ENCODE peak calls at places on chromosomes 16 and 17, in eight cellular contexts. Z, P, I, S, G, M, U and W are unnamed samples.
A peak's percentile ranks its signal among the peaks of the same experiment; 100 is the strongest.

GRCh38 chr17:66900126-66901010 is 64.1 kb upstream of the CACNG4 start:
- DNase-seq in Z (no peak), P (peak; percentile 24), I (no peak), S (no peak), G (no peak), M (peak; percentile 14), U (no peak), W (no peak)

GRCh38 chr17:80009391-80010282 is 26.0 kb downstream of the TBC1D16 start:
- DNase-seq in Z (peak; percentile 36), P (no peak), I (no peak), S (no peak), G (no peak), M (no peak), U (no peak), W (no peak)

GRCh38 chr17:65750678-65751077 is 189.2 kb upstream of the AXIN2 start:
- DNase-seq in Z (peak; percentile 82), P (peak; percentile 96), I (peak; percentile 87), S (no peak), G (peak; percentile 20), M (peak; percentile 53), U (peak; percentile 87), W (peak; percentile 12)

GRCh38 chr17:81551458-81552243 is 502 bp downstream of the FAAP100 start:
- DNase-seq in Z (peak; percentile 68), P (peak; percentile 44), I (peak; percentile 56), S (peak; percentile 76), G (no peak), M (no peak), U (peak; percentile 69), W (no peak)

GRCh38 chr17:83195330-83196087 is 116.1 kb downstream of the METRNL start:
- DNase-seq in Z (peak; percentile 62), P (peak; percentile 73), I (peak; percentile 78), S (no peak), G (no peak), M (no peak), U (peak; percentile 81), W (no peak)

GRCh38 chr16:67432491-67432890 is 1.6 kb downstream of the HSD11B2 start:
- DNase-seq in Z (no peak), P (no peak), I (no peak), S (no peak), G (no peak), M (no peak), U (peak; percentile 12), W (no peak)

GRCh38 chr16:4936991-4937781 is at the start of gene PPL:
- DNase-seq in Z (peak; percentile 93), P (no peak), I (no peak), S (peak; percentile 83), G (peak; percentile 9), M (no peak), U (no peak), W (no peak)

GRCh38 chr17:80673152-80673920 is 128.7 kb downstream of the RPTOR start:
- DNase-seq in Z (no peak), P (peak; percentile 17), I (no peak), S (no peak), G (no peak), M (no peak), U (no peak), W (no peak)

GRCh38 chr17:4856271-4856936 is 23.3 kb downstream of the MINK1 start:
- DNase-seq in Z (no peak), P (no peak), I (no peak), S (no peak), G (no peak), M (no peak), U (no peak), W (no peak)

GRCh38 chr17:44004761-44005526 is 522 bp downstream of the NAGS start:
- DNase-seq in Z (peak; percentile 69), P (no peak), I (no peak), S (peak; percentile 73), G (peak; percentile 33), M (no peak), U (no peak), W (no peak)